ENCODE peak calls at places on chromosomes 3 and 15, in four cellular contexts. O is GM12878, K is K562, Q is SK-N-SH. X is an unnamed sample.

GRCh38 chr15:88284441-88285106 is 28.0 kb upstream of the NTRK3 start:
- DNase-seq in O (no peak), K (no peak), Q (no peak), X (no peak)

GRCh38 chr3:15102833-15103232 is 3.9 kb upstream of the RBSN start:
- DNase-seq in K (no peak), O (no peak), Q (no peak), X (no peak)

GRCh38 chr3:103907567-103907966 is 1459.1 kb upstream of the ALCAM start:
- DNase-seq in O (no peak), K (no peak), Q (no peak), X (no peak)

GRCh38 chr15:89179966-89180875 is 41.2 kb downstream of the RLBP1 start:
- DNase-seq in O (peak; percentile 30), Q (no peak), K (no peak), X (no peak)

GRCh38 chr3:195869413-195870001 is 38.8 kb downstream of the TNK2 start:
- DNase-seq in O (no peak), Q (no peak), K (no peak), X (no peak)

GRCh38 chr3:134931045-134931775 is 136.2 kb downstream of the EPHB1 start:
- DNase-seq in Q (no peak), O (no peak), K (no peak), X (no peak)

GRCh38 chr3:87313641-87314040 is 37.3 kb upstream of the POU1F1 start:
- DNase-seq in K (no peak), O (no peak), Q (no peak), X (no peak)

GRCh38 chr15:38354321-38354929 is 99.5 kb upstream of the FAM98B start:
- DNase-seq in O (peak; percentile 31), Q (peak; percentile 53), K (peak; percentile 39), X (peak; percentile 26)

GRCh38 chr3:101635345-101635744 is 41.6 kb downstream of the ZBTB11 start:
- DNase-seq in Q (no peak), K (peak; percentile 52), O (no peak), X (no peak)

GRCh38 chr3:57120040-57120802 is 44.9 kb downstream of the IL17RD start:
- DNase-seq in O (no peak), K (no peak), Q (peak; percentile 44), X (no peak)

GRCh38 chr3:15708882-15709677 is 88.7 kb downstream of the ANKRD28 start:
- DNase-seq in O (no peak), K (no peak), Q (no peak), X (no peak)

GRCh38 chr3:51672083-51672475 is 1.0 kb downstream of the TEX264 start:
- DNase-seq in Q (no peak), K (no peak), O (no peak), X (no peak)

GRCh38 chr3:179179256-179179655 is 31.1 kb downstream of the PIK3CA start:
- DNase-seq in Q (no peak), O (no peak), K (no peak), X (no peak)

GRCh38 chr15:42145546-42146455 is 10.6 kb downstream of the PLA2G4F start:
- DNase-seq in Q (no peak), O (no peak), K (no peak), X (no peak)

GRCh38 chr3:152620395-152620794 is 214.5 kb upstream of the P2RY1 start:
- DNase-seq in K (no peak), O (no peak), Q (no peak), X (no peak)

GRCh38 chr15:55992769-55993110 is 672 bp downstream of the NEDD4 start:
- DNase-seq in O (no peak), K (no peak), Q (no peak), X (no peak)

GRCh38 chr3:111882799-111883198 is 23.7 kb downstream of the PHLDB2 start:
- DNase-seq in O (no peak), K (no peak), Q (no peak), X (no peak)

DNA sequence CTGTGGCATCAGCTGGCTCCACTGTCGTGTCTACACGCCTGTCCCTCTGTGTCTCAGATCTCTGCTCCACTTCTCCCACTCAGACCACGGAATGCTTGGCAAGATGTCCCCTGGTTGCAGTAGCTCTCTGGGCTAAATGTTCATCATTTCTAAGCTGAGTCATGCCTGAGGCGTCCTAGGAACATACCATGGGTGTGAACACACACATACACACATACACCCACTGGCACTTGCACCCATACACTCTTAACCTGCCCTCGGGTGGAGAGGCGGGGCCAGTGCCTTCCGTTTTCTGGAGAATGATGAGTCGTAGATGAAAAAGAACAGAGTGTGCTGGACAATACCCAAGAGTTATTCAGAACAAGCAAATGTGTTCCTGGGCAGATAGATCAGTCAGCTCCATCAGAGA is 72.4 kb downstream of the SENP2 start:
- DNase-seq in Q (no peak), K (no peak), O (no peak), X (no peak)
- TF ChIP-seq FOXM1 in Q (no peak), K (no peak), O (no peak), X (no peak)

GRCh38 chr3:18556503-18556902 is 131.4 kb upstream of the SATB1 start:
- DNase-seq in K (no peak), O (peak; percentile 39), Q (no peak), X (no peak)
- TF ChIP-seq FOXM1 in K (no peak), O (no peak), Q (no peak), X (no peak)

GRCh38 chr15:85361306-85361705 is 19.1 kb upstream of the AKAP13 start:
- DNase-seq in Q (no peak), K (no peak), O (peak; percentile 66), X (no peak)

GRCh38 chr15:85354948-85355347 is 25.5 kb upstream of the AKAP13 start:
- DNase-seq in Q (no peak), O (no peak), K (no peak), X (no peak)

GRCh38 chr15:85354432-85354831 is 26.0 kb upstream of the AKAP13 start:
- DNase-seq in O (no peak), K (no peak), Q (no peak), X (no peak)

GRCh38 chr15:85351965-85352364 is 28.4 kb upstream of the AKAP13 start:
- DNase-seq in K (no peak), Q (no peak), O (no peak), X (no peak)

DNA sequence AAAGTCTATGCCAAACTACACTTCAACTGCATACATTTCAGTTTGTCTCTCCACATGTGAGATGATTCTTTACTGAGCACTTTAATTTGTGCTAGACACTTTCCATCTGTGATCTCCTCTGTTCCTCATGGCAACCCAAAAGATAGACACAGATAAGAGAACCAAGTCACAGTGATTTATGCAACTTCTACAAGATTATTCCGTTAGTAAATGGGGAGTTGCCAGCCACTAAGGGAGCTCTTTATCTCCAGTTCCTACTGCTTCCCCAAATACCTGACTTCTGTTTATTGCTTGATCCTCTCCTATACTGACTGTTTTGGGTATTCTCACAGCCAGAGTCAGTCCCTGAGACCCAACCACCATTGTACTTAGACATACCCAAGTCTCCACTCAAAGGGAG is 24.1 kb upstream of the AKAP13 start:
- DNase-seq in K (no peak), Q (no peak), O (no peak), X (no peak)
- TF ChIP-seq FOXM1 in K (no peak), Q (no peak), O (no peak), X (no peak)

GRCh38 chr3:28836199-28836598 is 444.7 kb upstream of the RBMS3 start:
- DNase-seq in Q (no peak), O (no peak), K (no peak), X (no peak)

GRCh38 chr3:28840976-28841376 is 439.9 kb upstream of the RBMS3 start:
- DNase-seq in O (peak; percentile 40), K (no peak), Q (no peak), X (no peak)

GRCh38 chr3:28844688-28845324 is 436.1 kb upstream of the RBMS3 start:
- DNase-seq in Q (no peak), K (no peak), O (no peak), X (no peak)

GRCh38 chr3:28846948-28847527 is 433.8 kb upstream of the RBMS3 start:
- DNase-seq in Q (peak; percentile 51), O (no peak), K (no peak), X (no peak)

DNA sequence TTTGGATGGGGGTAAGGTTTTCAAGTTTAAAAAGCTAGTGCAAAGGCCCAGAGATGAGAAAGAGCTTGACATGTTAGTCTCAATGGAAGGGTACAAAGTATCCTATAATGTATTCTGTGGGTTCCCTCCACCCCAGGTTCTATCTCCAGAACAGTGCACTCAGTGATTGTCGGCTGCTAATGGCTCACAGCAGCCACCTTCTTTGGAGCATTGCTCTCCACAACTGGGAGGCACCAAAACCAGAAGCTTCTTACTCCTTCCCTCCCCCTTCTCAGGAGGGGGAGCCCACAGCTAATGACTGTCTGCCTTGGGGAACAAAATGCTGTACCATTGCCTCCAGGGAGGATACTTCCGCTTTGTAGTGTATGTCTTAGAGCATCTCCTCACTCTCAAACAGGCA is 439.4 kb upstream of the RBMS3 start:
- DNase-seq in K (no peak), Q (no peak), O (no peak), X (no peak)
- TF ChIP-seq FOXM1 in K (no peak), Q (no peak), O (no peak), X (no peak)

DNA sequence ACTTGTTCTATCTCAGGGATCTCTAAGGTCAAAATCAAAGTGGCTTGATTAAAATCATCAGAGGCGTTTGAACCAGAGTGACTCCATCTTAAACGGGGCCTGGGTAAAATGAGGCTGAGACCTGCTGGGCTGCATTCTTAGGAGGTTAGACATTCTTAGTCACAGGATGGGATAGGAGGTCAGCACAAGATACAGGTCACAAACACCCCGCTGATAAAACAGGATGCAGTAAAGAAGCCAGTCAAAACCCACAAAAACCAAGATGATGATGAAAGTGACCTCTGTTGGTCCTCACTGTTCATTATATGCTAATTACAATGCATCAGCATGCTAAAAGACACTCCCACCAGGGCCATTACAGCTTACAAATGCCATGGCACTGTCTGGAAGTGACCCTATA is 143.4 kb upstream of the SLCO3A1 start:
- DNase-seq in O (no peak), Q (no peak), K (no peak), X (no peak)
- TF ChIP-seq FOXM1 in O (no peak), Q (no peak), K (no peak), X (no peak)

DNA sequence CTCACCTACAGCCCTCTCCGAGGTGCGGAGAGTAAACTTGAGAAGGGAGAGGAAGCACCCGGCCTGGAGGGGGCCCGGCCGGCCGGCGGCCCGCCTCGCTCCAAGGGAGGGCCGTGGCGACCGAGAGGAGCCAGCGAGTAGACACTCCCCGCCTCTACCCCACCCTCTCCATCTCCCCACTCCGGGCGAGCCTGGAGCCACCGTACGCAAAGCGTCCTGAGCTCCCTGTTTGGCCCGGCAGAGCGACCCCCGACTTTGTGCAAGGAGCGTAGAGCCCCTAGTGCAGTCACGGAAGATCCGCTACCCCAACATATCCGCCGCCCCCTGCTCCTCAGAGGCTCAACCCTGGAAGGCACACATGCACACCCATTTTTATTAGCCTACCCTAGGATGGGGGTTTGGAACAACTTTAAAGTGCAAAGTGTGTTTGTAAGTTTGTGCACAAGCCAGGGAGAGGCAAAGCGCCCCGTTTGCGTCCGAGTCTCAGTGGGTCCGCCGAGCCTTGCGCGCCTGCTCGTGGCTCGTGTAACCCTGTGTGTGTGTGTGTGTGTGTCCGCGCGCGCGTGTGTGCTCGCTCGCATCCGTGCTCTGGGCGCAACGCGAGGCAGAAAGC is 508 bp upstream of the SMAD6 start:
- DNase-seq in Q (peak; percentile 77), O (no peak), K (no peak), X (peak; percentile 61)
- TF ChIP-seq FOXM1 in Q (no peak), O (no peak), K (no peak), X (no peak)

GRCh38 chr3:187172929-187173328 is 24.4 kb upstream of the RTP1 start:
- DNase-seq in K (no peak), Q (no peak), O (no peak), X (no peak)

GRCh38 chr3:187166750-187167149 is 27.5 kb upstream of the RPL39L start:
- DNase-seq in O (no peak), Q (no peak), K (no peak), X (no peak)

GRCh38 chr3:187169231-187169960 is 27.9 kb upstream of the RTP1 start:
- DNase-seq in O (no peak), K (no peak), Q (no peak), X (no peak)

GRCh38 chr3:187165144-187165543 is 25.8 kb upstream of the RPL39L start:
- DNase-seq in Q (peak; percentile 41), O (no peak), K (peak; percentile 62), X (peak; percentile 51)

GRCh38 chr3:187167795-187168194 is 28.5 kb upstream of the RPL39L start:
- DNase-seq in O (no peak), K (no peak), Q (no peak), X (no peak)
- TF ChIP-seq FOXM1 in O (no peak), K (no peak), Q (no peak), X (no peak)

X was measured in HEK293T.